ENCODE peak calls at places on chromosomes 4 and X, in seven cellular contexts. C, H, Y, E, O, A and F are unnamed samples. For H3K36me3 and H3K4me1, the result is how much of the 10 kb centered on the place peaks cover.

GRCh38 chr4:41145571-41146078 is 68.7 kb downstream of the APBB2 start:
- DNase-seq in C (peak), H (no peak), Y (no peak), E (no peak), O (no peak), A (no peak), F (no peak)

GRCh38 chr4:109846395-109847098 is 1.4 kb upstream of the LRIT3 start:
- DNase-seq in C (no peak), H (no peak), Y (peak), E (no peak), O (no peak), A (no peak), F (peak)

GRCh38 chrX:150164971-150165605 is 198.0 kb upstream of the MAMLD1 start:
- DNase-seq in C (no peak), H (no peak), Y (no peak), E (no peak), O (no peak), A (no peak), F (no peak)

GRCh38 chr4:52957791-52958190 is 95.7 kb downstream of the RASL11B start:
- DNase-seq in C (no peak), H (no peak), Y (no peak), E (no peak), O (no peak), A (no peak), F (no peak)

GRCh38 chrX:153459976-153460375 is 10.4 kb downstream of the HAUS7 start:
- DNase-seq in C (peak), H (no peak), Y (no peak), E (no peak), O (no peak), A (no peak), F (no peak)

GRCh38 chr4:139167774-139168444 is 9.1 kb downstream of the ELF2 start:
- DNase-seq in C (peak), H (no peak), Y (no peak), E (no peak), O (no peak), A (no peak), F (no peak)

GRCh38 chrX:6852869-6853268 is 294.6 kb upstream of the STS start:
- DNase-seq in C (no peak), H (no peak), Y (no peak), E (no peak), O (no peak), A (no peak), F (no peak)

GRCh38 chrX:40169193-40170086 is 71.7 kb upstream of the BCOR start:
- DNase-seq in C (peak), H (peak), Y (peak), E (peak), O (peak), A (peak), F (peak)

GRCh38 chr4:126364290-126364978 is 1049.7 kb downstream of the FAT4 start:
- DNase-seq in C (peak), H (no peak), Y (no peak), E (no peak), O (no peak), A (no peak), F (no peak)

GRCh38 chrX:48971325-48972213 is at the start of gene KCND1:
- DNase-seq in C (peak), H (peak), Y (peak), E (no peak), O (peak), A (peak), F (peak)

GRCh38 chrX:69556094-69557011 is 52.2 kb downstream of the NALF2 start:
- DNase-seq in C (peak), H (no peak), Y (no peak), E (no peak), O (peak), A (no peak), F (peak)

GRCh38 chr4:118076958-118077766 is 42.9 kb downstream of the NDST3 start:
- DNase-seq in C (peak), H (no peak), Y (peak), E (no peak), O (peak), A (peak), F (no peak)

GRCh38 chr4:3366893-3367775 is 74.3 kb downstream of the RGS12 start:
- DNase-seq in C (no peak), H (peak), Y (no peak), E (no peak), O (no peak), A (no peak), F (no peak)

GRCh38 chrX:16931371-16931770 is 15.1 kb upstream of the REPS2 start:
- DNase-seq in C (no peak), H (no peak), Y (no peak), E (no peak), O (no peak), A (no peak), F (peak)

GRCh38 chr4:3300198-3300671 is 7.4 kb downstream of the RGS12 start:
- DNase-seq in C (no peak), H (no peak), Y (no peak), E (no peak), O (no peak), A (no peak), F (peak)

GRCh38 chr4:19776021-19776459 is 475.7 kb upstream of the SLIT2 start:
- DNase-seq in C (peak), H (no peak), Y (no peak), E (no peak), O (no peak), A (no peak), F (peak)

GRCh38 chrX:25618248-25618647 is 519.9 kb upstream of the MAGEB18 start:
- DNase-seq in C (no peak), H (no peak), Y (no peak), E (no peak), O (no peak), A (no peak), F (no peak)

DNA sequence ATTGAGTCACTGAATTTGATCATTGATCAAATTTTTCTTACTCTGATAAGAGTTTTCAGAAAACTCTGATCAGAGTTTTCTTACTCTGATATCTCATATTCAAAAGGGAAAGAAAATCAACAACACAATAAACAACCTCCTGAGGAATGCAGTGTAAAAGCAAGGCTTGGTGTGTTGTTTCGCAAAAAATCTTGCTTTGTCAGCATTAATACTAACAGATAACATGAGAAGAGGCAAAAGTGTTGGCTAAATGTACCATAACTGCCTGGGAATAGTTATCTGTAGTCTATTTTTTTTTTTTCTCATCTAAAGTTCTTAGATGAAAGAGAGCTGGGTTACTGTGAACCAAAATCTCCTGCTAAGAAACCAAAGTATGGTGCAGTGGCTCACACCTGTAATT is 24.8 kb downstream of the PLAC8 start:
- DNase-seq in C (no peak), H (no peak), Y (no peak), E (no peak), O (no peak), A (no peak), F (no peak)
- H3K36me3 ChIP-seq in C (under half), H (under half), Y (under half), E (under half), O (under half), A (under half), F (under half)

GRCh38 chr4:86543080-86543479 is 51.0 kb upstream of the PTPN13 start:
- DNase-seq in C (no peak), H (no peak), Y (no peak), E (no peak), O (no peak), A (no peak), F (no peak)

GRCh38 chr4:86543560-86544312 is 50.4 kb upstream of the PTPN13 start:
- DNase-seq in C (peak), H (no peak), Y (no peak), E (no peak), O (peak), A (no peak), F (no peak)

GRCh38 chr4:86544313-86544966 is 49.7 kb upstream of the PTPN13 start:
- DNase-seq in C (peak), H (no peak), Y (no peak), E (peak), O (no peak), A (no peak), F (no peak)

GRCh38 chr4:86547140-86547539 is 47.0 kb upstream of the PTPN13 start:
- DNase-seq in C (no peak), H (no peak), Y (no peak), E (no peak), O (no peak), A (no peak), F (no peak)

GRCh38 chr4:86542319-86543027 is 51.6 kb upstream of the PTPN13 start:
- DNase-seq in C (no peak), H (no peak), Y (no peak), E (no peak), O (no peak), A (no peak), F (no peak)
- H3K4me1 ChIP-seq in C (under half), H (under half), Y (under half), E (under half), O (under half), A (under half), F (under half)

GRCh38 chr4:140903522-140903928 is 147.3 kb upstream of the TBC1D9 start:
- DNase-seq in C (peak), H (no peak), Y (no peak), E (no peak), O (no peak), A (no peak), F (no peak)

GRCh38 chr4:140906984-140907962 is 151.1 kb upstream of the TBC1D9 start:
- DNase-seq in C (no peak), H (no peak), Y (no peak), E (no peak), O (no peak), A (no peak), F (peak)

GRCh38 chr4:140904904-140905303 is 148.7 kb upstream of the TBC1D9 start:
- DNase-seq in C (no peak), H (no peak), Y (no peak), E (no peak), O (no peak), A (no peak), F (no peak)

DNA sequence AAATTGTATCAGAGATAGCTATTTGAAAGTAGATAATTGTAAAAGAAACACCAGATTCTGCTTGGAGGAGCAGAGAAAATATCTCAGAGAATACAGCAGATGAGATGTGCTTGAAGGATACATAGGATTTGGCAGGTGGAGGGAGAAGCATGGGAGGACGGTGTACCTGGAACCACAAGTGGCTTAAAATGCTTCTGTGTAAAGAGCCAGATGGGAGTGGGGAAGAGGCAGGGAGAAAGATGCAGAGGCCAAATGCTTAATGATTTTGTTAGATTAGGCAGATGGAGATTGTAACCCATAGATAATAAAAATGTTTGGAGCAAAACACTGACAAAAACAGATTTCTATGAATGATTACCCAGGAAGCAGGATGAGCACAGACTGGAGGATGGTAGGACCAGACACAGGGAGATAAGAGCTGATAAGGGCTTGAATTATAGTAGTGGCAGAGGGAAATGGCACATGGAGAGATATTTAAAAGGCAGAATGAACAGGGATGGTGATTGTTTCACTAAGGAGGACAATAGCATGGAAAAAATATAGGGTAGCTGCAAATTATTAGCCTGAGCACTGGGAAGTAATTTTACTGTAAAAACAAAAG is 145.7 kb upstream of the TBC1D9 start:
- DNase-seq in C (no peak), H (no peak), Y (no peak), E (no peak), O (no peak), A (no peak), F (no peak)
- H3K36me3 ChIP-seq in C (under half), H (under half), Y (under half), E (under half), O (under half), A (under half), F (under half)

DNA sequence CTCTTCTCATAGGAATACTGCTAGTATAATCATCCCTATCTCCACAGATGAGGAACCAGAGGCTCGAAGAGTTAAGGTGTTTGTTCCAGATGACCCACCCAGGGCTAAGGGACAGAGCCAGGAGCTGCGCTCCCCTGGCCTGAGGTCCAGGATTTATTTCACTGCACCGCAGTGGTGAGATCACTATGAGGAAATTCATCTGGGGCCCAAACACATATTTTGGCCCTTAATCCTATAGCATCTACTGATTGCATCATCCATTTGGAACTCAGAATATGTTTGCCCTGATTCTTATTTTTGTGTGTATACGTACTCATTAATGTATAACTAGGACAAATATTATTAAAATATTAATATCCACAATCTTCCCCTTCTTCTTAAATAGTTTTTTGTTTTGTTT is 100.1 kb upstream of the RBPJ start:
- DNase-seq in C (peak), H (no peak), Y (no peak), E (no peak), O (no peak), A (no peak), F (no peak)
- H3K4me1 ChIP-seq in C (under half), H (under half), Y (under half), E (under half), O (under half), A (under half), F (under half)